ENCODE peak calls at places on chromosomes 2 and 18, in four cellular contexts. A, Q, P and W are unnamed samples.

GRCh38 chr18:60965856-60966255 is 367.4 kb upstream of the CDH20 start:
- DNase-seq in A (no peak), Q (no peak), P (no peak), W (no peak)

GRCh38 chr2:86439879-86440630 is 1.1 kb upstream of the KDM3A start:
- DNase-seq in A (no peak), Q (no peak), P (no peak), W (no peak)

GRCh38 chr2:1605102-1605501 is 139.2 kb downstream of the PXDN start:
- DNase-seq in A (peak; percentile 41), Q (no peak), P (no peak), W (no peak)

GRCh38 chr2:157312866-157313486 is 12.6 kb downstream of the ERMN start:
- DNase-seq in A (peak; percentile 57), Q (no peak), P (peak; percentile 20), W (no peak)

GRCh38 chr18:6205706-6206105 is 209.0 kb downstream of the L3MBTL4 start:
- DNase-seq in A (peak; percentile 83), Q (no peak), P (peak; percentile 4), W (no peak)

GRCh38 chr2:56184500-56184996 is 758 bp downstream of the CCDC85A start:
- DNase-seq in A (peak; percentile 40), Q (no peak), P (peak; percentile 20), W (peak; percentile 27)

GRCh38 chr2:158473719-158474392 is 17.1 kb downstream of the PKP4 start:
- DNase-seq in A (no peak), Q (no peak), P (no peak), W (no peak)

GRCh38 chr2:239382384-239382880 is 18.4 kb downstream of the HDAC4 start:
- DNase-seq in A (no peak), Q (no peak), P (no peak), W (no peak)

GRCh38 chr2:59910176-59910575 is 643.3 kb downstream of the BCL11A start:
- DNase-seq in A (no peak), Q (no peak), P (no peak), W (no peak)

GRCh38 chr2:10777842-10778723 is 34.5 kb downstream of the PDIA6 start:
- DNase-seq in A (no peak), Q (no peak), P (no peak), W (no peak)

GRCh38 chr2:133266926-133267590 is 301.2 kb downstream of the NCKAP5 start:
- DNase-seq in A (peak; percentile 23), Q (no peak), P (no peak), W (peak; percentile 43)

GRCh38 chr18:71371951-71372605 is 1083.2 kb downstream of the SOCS6 start:
- DNase-seq in A (no peak), Q (no peak), P (no peak), W (no peak)

GRCh38 chr2:202084265-202084664 is 11.2 kb downstream of the KIAA2012 start:
- DNase-seq in A (peak; percentile 83), Q (no peak), P (peak; percentile 9), W (no peak)

GRCh38 chr2:221817052-221817451 is 244.9 kb upstream of the EPHA4 start:
- DNase-seq in A (peak; percentile 3), Q (no peak), P (peak; percentile 4), W (peak; percentile 9)

GRCh38 chr2:161190030-161190429 is 29.8 kb downstream of the TANK start:
- DNase-seq in A (no peak), Q (no peak), P (no peak), W (no peak)

GRCh38 chr18:74531043-74531442 is 3.3 kb upstream of the CNDP1 start:
- DNase-seq in A (no peak), Q (peak; percentile 46), P (no peak), W (no peak)

GRCh38 chr18:57925706-57926105 is 118.3 kb upstream of the NEDD4L start:
- DNase-seq in A (peak; percentile 75), Q (no peak), P (peak; percentile 67), W (no peak)

GRCh38 chr2:207167129-207167923 is 1.6 kb upstream of the KLF7 start:
- DNase-seq in A (peak; percentile 83), Q (no peak), P (peak; percentile 83), W (no peak)

GRCh38 chr2:240928476-240929363 is 22.6 kb downstream of the CROCC2 start:
- DNase-seq in A (no peak), Q (peak; percentile 56), P (no peak), W (no peak)

GRCh38 chr2:237344972-237345870 is 68.7 kb downstream of the COL6A3 start:
- DNase-seq in A (no peak), Q (no peak), P (no peak), W (no peak)

GRCh38 chr18:48992133-48992532 is 41.4 kb upstream of the SMAD7 start:
- DNase-seq in A (no peak), Q (no peak), P (no peak), W (no peak)

GRCh38 chr2:195319112-195319460 is 337.9 kb upstream of the SLC39A10 start:
- DNase-seq in A (peak; percentile 74), Q (no peak), P (peak; percentile 85), W (peak; percentile 14)

GRCh38 chr2:63589148-63589972 is 597 bp downstream of the MDH1 start:
- DNase-seq in A (no peak), Q (no peak), P (no peak), W (no peak)

GRCh38 chr18:45518770-45519169 is 96.5 kb upstream of the SLC14A2 start:
- DNase-seq in A (no peak), Q (no peak), P (no peak), W (no peak)

GRCh38 chr2:223093436-223093839 is 41.4 kb downstream of the KCNE4 start:
- DNase-seq in A (peak; percentile 90), Q (peak; percentile 79), P (peak; percentile 61), W (no peak)

GRCh38 chr18:8706981-8707940 is 1.9 kb downstream of the MTCL1 start:
- DNase-seq in A (peak; percentile 80), Q (no peak), P (peak; percentile 80), W (no peak)

GRCh38 chr2:231185050-231185725 is 13.2 kb upstream of the ARMC9 start:
- DNase-seq in A (no peak), Q (no peak), P (no peak), W (no peak)

GRCh38 chr2:223815186-223815883 is 22.0 kb downstream of the AP1S3 start:
- DNase-seq in A (peak; percentile 95), Q (no peak), P (peak; percentile 92), W (peak; percentile 51)

GRCh38 chr18:22838221-22838620 is 94.9 kb upstream of the RBBP8 start:
- DNase-seq in A (peak; percentile 11), Q (no peak), P (no peak), W (no peak)

GRCh38 chr2:165240927-165241326 is 1.7 kb downstream of the SCN2A start:
- DNase-seq in A (no peak), Q (no peak), P (no peak), W (no peak)

GRCh38 chr2:134718956-134719814 is at the start of gene TMEM163:
- DNase-seq in A (no peak), Q (no peak), P (no peak), W (no peak)

GRCh38 chr2:227248876-227249275 is 76.2 kb upstream of the MFF start:
- DNase-seq in A (no peak), Q (no peak), P (no peak), W (no peak)